ENCODE peak calls at places on chromosomes 11 and 22, in eight cellular contexts. G is dermis microvascular lymphatic vessel endothelial cell; B is NCI-H345; Q is mesendoderm; Y is Panc1; J is amygdala; I is CD8-positive, alpha-beta memory T cell; C is choroid plexus epithelial cell. M is an unnamed sample.

GRCh38 chr11:115677190-115677589 is 173.0 kb upstream of the CADM1 start:
- DNase-seq in G (no peak), C (no peak), Y (no peak), B (no peak), J (no peak), I (no peak), Q (no peak), M (no peak)

GRCh38 chr22:25637032-25637431 is 72.6 kb downstream of the GRK3 start:
- DNase-seq in C (no peak), B (no peak), J (no peak), Y (no peak), Q (no peak), G (no peak), I (no peak), M (no peak)

GRCh38 chr11:118908931-118909618 is 16.7 kb downstream of the BCL9L start:
- DNase-seq in C (peak), I (no peak), Y (no peak), G (peak), J (peak), B (no peak), Q (peak), M (peak)

GRCh38 chr22:17446704-17447103 is 77.4 kb downstream of the CECR2 start:
- DNase-seq in I (no peak), C (no peak), G (no peak), B (no peak), Y (no peak), J (no peak), Q (no peak), M (no peak)

GRCh38 chr22:41243361-41243760 is 2.6 kb upstream of the CHADL start:
- DNase-seq in C (no peak), Y (no peak), Q (no peak), I (no peak), G (no peak), J (no peak), B (no peak), M (no peak)

GRCh38 chr22:38981005-38981658 is 1.0 kb upstream of the APOBEC3B start:
- DNase-seq in Q (peak), C (no peak), Y (no peak), B (no peak), G (no peak), I (no peak), J (no peak), M (peak)

GRCh38 chr11:77151804-77152513 is 23.9 kb downstream of the MYO7A start:
- DNase-seq in G (no peak), C (peak), I (peak), Y (no peak), B (no peak), J (no peak), Q (no peak), M (no peak)

GRCh38 chr11:17013548-17014320 is 480 bp downstream of the PLEKHA7 start:
- DNase-seq in J (no peak), B (peak), I (peak), Y (no peak), C (no peak), Q (peak), G (no peak), M (no peak)

GRCh38 chr11:133619397-133619796 is 87.1 kb upstream of the OPCML start:
- DNase-seq in C (no peak), I (no peak), Y (no peak), Q (peak), G (no peak), B (no peak), J (no peak), M (no peak)

GRCh38 chr11:85668157-85668556 is 3.2 kb upstream of the CREBZF start:
- DNase-seq in C (no peak), J (no peak), I (no peak), G (no peak), Q (no peak), Y (no peak), B (no peak), M (no peak)

GRCh38 chr22:43883012-43883661 is 8.7 kb downstream of the PNPLA5 start:
- DNase-seq in J (no peak), G (peak), C (peak), Q (peak), I (peak), Y (peak), B (peak), M (peak)

GRCh38 chr11:119728226-119728626 is 774 bp downstream of the NECTIN1 start:
- DNase-seq in I (no peak), J (no peak), C (peak), Q (no peak), B (peak), G (no peak), Y (no peak), M (no peak)